ENCODE peak calls at places on chromosome X, in seven cellular contexts. H is PC-9, D is H1, F is neural progenitor cell, C is astrocyte, K is fibroblast of lung, J is hepatocyte. G is an unnamed sample.

GRCh38 chrX:130173190-130173895 is 1.6 kb downstream of the RAB33A start:
- DNase-seq in K (peak; percentile 79), C (peak; percentile 75), F (no peak), J (no peak), H (peak; percentile 48), D (no peak), G (peak; percentile 67)

GRCh38 chrX:10548681-10549080 is 71.7 kb downstream of the MID1 start:
- DNase-seq in H (no peak), C (no peak), K (peak; percentile 16), J (no peak), F (no peak), D (no peak), G (no peak)

GRCh38 chrX:63506320-63506719 is 155.2 kb upstream of the SPIN4 start:
- DNase-seq in H (no peak), C (peak; percentile 18), D (no peak), K (peak; percentile 39), F (peak; percentile 31), J (peak; percentile 26), G (peak; percentile 50)

GRCh38 chrX:150704030-150704613 is 10.9 kb downstream of the MTMR1 start:
- DNase-seq in F (no peak), H (no peak), C (peak; percentile 78), J (no peak), K (peak; percentile 85), D (no peak), G (no peak)

GRCh38 chrX:154315416-154315815 is 19.8 kb downstream of the TKTL1 start:
- DNase-seq in F (no peak), J (no peak), C (no peak), D (no peak), K (no peak), H (no peak), G (no peak)

GRCh38 chrX:46574941-46575381 is 1.4 kb downstream of the CHST7 start:
- DNase-seq in D (no peak), H (no peak), J (peak; percentile 34), C (no peak), F (peak; percentile 55), K (peak; percentile 35), G (peak; percentile 62)

GRCh38 chrX:123561439-123562215 is 171.2 kb downstream of the THOC2 start:
- DNase-seq in D (no peak), F (no peak), K (no peak), J (no peak), H (no peak), C (no peak), G (no peak)

GRCh38 chrX:95383778-95384177 is 1300.9 kb upstream of the DIAPH2 start:
- DNase-seq in C (no peak), K (no peak), F (no peak), H (no peak), J (no peak), D (no peak), G (no peak)

GRCh38 chrX:150234126-150234525 is 129.0 kb upstream of the MAMLD1 start:
- DNase-seq in J (no peak), F (no peak), C (peak; percentile 66), D (no peak), K (peak; percentile 72), H (no peak), G (no peak)

GRCh38 chrX:116232833-116233232 is 62.3 kb downstream of the AGTR2 start:
- DNase-seq in D (no peak), K (peak; percentile 77), F (no peak), H (no peak), J (peak; percentile 5), C (peak; percentile 74), G (no peak)

GRCh38 chrX:108412783-108413182 is 25.4 kb downstream of the COL4A6 start:
- DNase-seq in K (no peak), J (no peak), H (no peak), C (no peak), D (no peak), F (no peak), G (no peak)

GRCh38 chrX:38664285-38664684 is 102.9 kb downstream of the TSPAN7 start:
- DNase-seq in D (no peak), K (peak; percentile 29), F (peak; percentile 58), H (no peak), C (peak; percentile 21), J (peak; percentile 65), G (peak; percentile 30)

GRCh38 chrX:149145845-149146285 is 359.2 kb downstream of the IDS start:
- DNase-seq in D (no peak), F (no peak), H (no peak), K (peak; percentile 39), J (no peak), C (peak; percentile 33), G (no peak)

GRCh38 chrX:103517246-103517645 is 2.0 kb downstream of the RAB40A start:
- DNase-seq in F (no peak), C (peak; percentile 41), J (no peak), D (no peak), K (peak; percentile 50), H (no peak), G (no peak)

GRCh38 chrX:103197721-103198306 is 17.1 kb upstream of the BEX4 start:
- DNase-seq in F (no peak), J (no peak), K (peak; percentile 53), D (no peak), H (no peak), C (peak; percentile 40), G (no peak)

GRCh38 chrX:30312858-30313257 is 3.7 kb upstream of the NR0B1 start:
- DNase-seq in K (peak; percentile 8), J (no peak), H (no peak), D (no peak), C (peak; percentile 3), F (no peak), G (no peak)

GRCh38 chrX:87409113-87409841 is 108.3 kb upstream of the KLHL4 start:
- DNase-seq in K (peak; percentile 94), F (no peak), C (peak; percentile 90), H (peak; percentile 71), D (no peak), J (peak; percentile 82), G (no peak)

GRCh38 chrX:10633722-10634121 is 13.3 kb upstream of the MID1 start:
- DNase-seq in C (peak; percentile 94), H (peak; percentile 52), J (peak; percentile 54), K (peak; percentile 94), F (no peak), D (no peak), G (no peak)

GRCh38 chrX:154409222-154409871 is at the start of gene DNASE1L1:
- DNase-seq in D (peak; percentile 87), H (peak; percentile 98), F (peak; percentile 82), C (peak; percentile 82), J (peak; percentile 90), K (peak; percentile 90), G (peak; percentile 69)

GRCh38 chrX:10496345-10496965 is 123.9 kb downstream of the MID1 start:
- DNase-seq in H (no peak), K (peak; percentile 95), C (peak; percentile 94), J (no peak), D (no peak), F (no peak), G (peak; percentile 26)

GRCh38 chrX:72666451-72666850 is 47.7 kb downstream of the PHKA1 start:
- DNase-seq in C (peak; percentile 30), J (no peak), K (peak; percentile 45), D (no peak), H (no peak), F (no peak), G (no peak)

GRCh38 chrX:153564047-153564606 is 34.8 kb downstream of the CCNQ start:
- DNase-seq in D (no peak), K (no peak), J (peak; percentile 23), F (no peak), C (no peak), H (no peak), G (no peak)

GRCh38 chrX:17359500-17359899 is 15.5 kb upstream of the NHS start:
- DNase-seq in F (no peak), D (no peak), K (peak; percentile 62), J (no peak), H (no peak), C (peak; percentile 53), G (no peak)

GRCh38 chrX:41384041-41384705 is 50.2 kb downstream of the DDX3X start:
- DNase-seq in D (no peak), H (peak; percentile 43), K (peak; percentile 79), F (no peak), C (peak; percentile 74), J (peak; percentile 76), G (no peak)

GRCh38 chrX:119218198-119218597 is 17.9 kb upstream of the PGRMC1 start:
- DNase-seq in H (no peak), D (no peak), J (no peak), F (no peak), K (no peak), C (no peak), G (no peak)
- TF ChIP-seq CTCF in H (peak; percentile 72), D (peak; percentile 5), J (peak; percentile 47), F (peak; percentile 52), K (peak; percentile 41), C (peak; percentile 41), G (peak; percentile 50)

DNA sequence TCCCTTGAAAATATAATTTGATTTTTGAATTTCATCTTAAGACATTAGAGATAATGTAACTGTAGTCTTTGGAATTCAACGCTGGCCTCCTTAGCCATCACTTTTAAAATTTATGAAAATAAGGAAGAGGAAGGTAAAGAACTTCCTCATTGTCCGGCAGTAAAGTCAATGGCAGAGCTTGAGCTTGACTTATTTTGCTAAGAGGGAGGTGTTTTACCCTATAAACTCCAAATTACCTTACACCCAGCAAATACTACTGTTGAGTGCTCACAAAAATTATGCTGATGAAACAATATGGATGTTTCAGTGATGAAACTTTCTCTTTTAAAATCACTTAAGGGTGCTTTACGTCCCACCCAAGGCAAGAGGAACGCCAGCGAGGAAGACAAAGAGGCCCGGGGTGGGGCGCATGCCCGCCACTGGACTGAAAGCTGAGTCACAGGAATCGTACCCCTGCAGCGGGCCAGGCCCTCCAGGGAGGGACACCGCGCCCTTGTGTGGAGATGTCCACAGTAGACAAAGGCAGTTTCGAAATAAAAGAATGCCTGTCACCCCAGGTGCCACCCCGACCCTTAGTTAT is 603 bp upstream of the TMSB4X start:
- DNase-seq in F (peak; percentile 74), D (peak; percentile 49), K (peak; percentile 69), H (peak; percentile 83), J (peak; percentile 85), C (peak; percentile 57), G (no peak)
- TF ChIP-seq EZH2 in F (no peak), D (no peak), K (no peak), H (no peak), J (no peak), C (no peak), G (no peak)

DNA sequence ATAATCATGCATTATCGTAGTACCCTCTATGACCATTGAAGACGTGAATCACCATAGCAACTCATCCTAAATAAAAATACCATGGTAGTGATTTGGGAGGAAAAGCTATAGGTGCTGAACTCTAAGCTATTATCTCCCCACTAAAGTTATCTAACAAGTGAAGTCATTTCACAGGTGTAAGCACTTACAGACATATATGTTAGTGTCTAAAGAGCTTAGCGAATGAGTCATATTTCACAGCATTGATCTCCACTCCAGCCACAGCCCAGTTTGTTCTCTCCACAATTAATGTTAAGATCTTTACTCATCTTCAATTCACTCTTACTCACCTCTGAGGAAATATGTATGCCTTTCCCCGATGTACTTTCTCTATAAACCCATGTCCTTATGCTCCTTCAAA is 57.0 kb downstream of the DCAF8L1 start:
- DNase-seq in C (no peak), D (no peak), K (peak; percentile 7), F (no peak), J (no peak), H (no peak), G (no peak)
- TF ChIP-seq CTCF in C (no peak), D (no peak), K (no peak), F (no peak), J (no peak), H (no peak), G (no peak)

DNA sequence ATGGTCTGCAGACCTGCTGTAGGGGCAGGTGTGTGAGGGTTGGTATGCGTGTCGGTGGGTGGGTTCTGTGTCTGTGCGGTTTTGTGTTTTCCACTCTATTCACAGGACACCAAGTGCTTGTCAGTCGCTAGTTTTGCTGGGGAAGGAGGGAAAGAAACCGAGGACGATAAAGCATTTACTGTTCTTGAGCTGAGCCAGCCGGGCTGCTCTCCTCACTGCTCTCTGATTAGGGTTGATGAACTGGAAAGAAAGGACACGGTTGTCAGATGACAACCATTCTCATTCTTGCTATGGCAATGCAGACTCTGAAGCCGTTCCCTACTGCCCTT is 808 bp downstream of the EGFL6 start:
- DNase-seq in K (no peak), D (no peak), C (no peak), H (no peak), F (peak; percentile 13), J (no peak), G (no peak)
- TF ChIP-seq EZH2 in K (peak; percentile 76), D (no peak), C (no peak), H (no peak), F (no peak), J (no peak), G (no peak)